ENCODE peak calls at places on chromosomes 2 and 18, in eight cellular contexts. P is neural progenitor cell, J is GM23248, D is HCT116, S is MM.1S, Y is GM23338, W is OCI-LY7, M is hepatocyte. A is an unnamed sample.
A peak's percentile ranks its signal among the peaks of the same experiment; 100 is the strongest.

GRCh38 chr18:43195421-43195820 is 79.9 kb upstream of the RIT2 start:
- DNase-seq in D (no peak), Y (no peak), J (no peak), W (no peak), P (no peak), S (no peak), M (no peak), A (no peak)

GRCh38 chr18:52242711-52243110 is 97.3 kb upstream of the DCC start:
- DNase-seq in S (no peak), J (peak; percentile 2), P (no peak), Y (no peak), W (no peak), D (no peak), M (no peak), A (no peak)

GRCh38 chr2:173831312-173832229 is 133.6 kb downstream of the SP3 start:
- DNase-seq in Y (no peak), P (peak; percentile 11), J (peak; percentile 54), W (no peak), S (no peak), M (peak; percentile 56), D (no peak), A (no peak)

GRCh38 chr2:151716721-151717120 is 17.6 kb downstream of the NEB start:
- DNase-seq in M (no peak), S (no peak), J (peak; percentile 14), P (no peak), W (no peak), Y (peak; percentile 11), D (no peak), A (no peak)

GRCh38 chr2:212974692-212975091 is 176.7 kb downstream of the IKZF2 start:
- DNase-seq in J (peak; percentile 87), S (no peak), Y (no peak), M (peak; percentile 45), P (no peak), W (no peak), D (no peak), A (peak; percentile 42)

GRCh38 chr2:138777996-138778395 is 2.2 kb downstream of the NXPH2 start:
- DNase-seq in D (no peak), S (no peak), Y (peak; percentile 96), P (peak; percentile 87), W (no peak), J (no peak), M (peak; percentile 37), A (peak; percentile 19)

GRCh38 chr2:109367679-109368078 is 238.7 kb downstream of the SH3RF3 start:
- DNase-seq in J (no peak), W (no peak), P (no peak), Y (no peak), M (no peak), S (no peak), D (no peak), A (no peak)

GRCh38 chr18:21242141-21243040 is at the start of gene GREB1L:
- DNase-seq in W (no peak), P (peak; percentile 93), M (peak; percentile 90), Y (peak; percentile 80), D (peak; percentile 27), J (peak; percentile 90), S (peak; percentile 60), A (peak; percentile 85)

GRCh38 chr2:20523798-20524197 is 76.9 kb downstream of the RHOB start:
- DNase-seq in W (no peak), M (no peak), D (no peak), S (no peak), P (no peak), J (no peak), Y (no peak), A (no peak)

GRCh38 chr2:88016948-88017779 is 817 bp upstream of the RNU2-63P start:
- DNase-seq in W (no peak), Y (peak; percentile 85), J (no peak), D (peak; percentile 59), P (peak; percentile 77), S (peak; percentile 66), M (peak; percentile 80), A (no peak)

DNA sequence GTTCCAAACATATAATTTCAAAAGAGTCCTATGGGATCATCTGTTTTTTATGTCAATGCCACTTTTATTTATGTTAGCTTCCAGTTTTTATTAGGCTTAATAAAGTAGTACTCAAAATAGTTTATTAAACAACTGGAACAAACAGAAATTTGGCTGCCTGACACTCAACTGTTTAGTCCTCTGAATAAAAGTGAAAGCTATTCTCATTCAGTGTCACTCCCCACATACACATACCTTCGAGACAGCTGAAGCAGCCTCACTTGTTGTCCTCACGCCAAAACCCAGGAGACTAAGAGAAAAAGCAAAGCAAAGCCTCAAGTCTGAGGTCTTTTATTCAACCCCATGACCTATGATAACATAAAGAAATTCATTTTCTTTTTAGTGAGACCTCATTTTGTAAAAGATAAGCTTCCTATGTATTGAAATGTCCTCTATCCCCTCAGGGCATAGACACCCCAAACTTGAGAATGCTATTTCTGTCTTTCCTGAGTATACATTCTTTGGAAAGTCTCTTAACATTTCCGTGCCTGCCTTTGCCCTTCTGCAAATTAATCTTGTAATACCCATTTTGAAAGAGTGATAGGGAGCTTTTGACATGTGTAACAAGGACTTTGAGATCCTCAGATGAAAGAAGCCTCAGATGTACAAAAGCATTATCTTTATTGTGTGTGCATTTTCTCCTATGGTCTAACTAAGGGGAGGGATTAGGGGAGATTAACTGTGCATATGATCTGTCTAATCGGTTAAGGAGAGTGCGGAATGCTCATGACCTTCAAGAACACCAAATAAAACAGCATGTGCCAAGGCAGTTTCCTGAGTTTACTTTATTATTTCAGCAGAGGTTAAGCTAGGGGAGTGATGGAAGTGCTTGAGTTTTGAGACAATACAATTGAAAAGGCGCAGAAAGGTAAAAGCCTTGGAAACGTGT is 1523.7 kb upstream of the PIK3C3 start:
- DNase-seq in S (no peak), P (no peak), Y (no peak), D (no peak), W (no peak), M (peak; percentile 16), J (no peak), A (no peak)
- TF ChIP-seq EZH2phosphoT487 in S (no peak), P (no peak), Y (no peak), D (no peak), W (no peak), M (peak; percentile 98), J (no peak), A (no peak)

GRCh38 chr2:96413067-96413722 is 77.6 kb downstream of the NCAPH start:
- DNase-seq in D (no peak), M (peak; percentile 37), P (no peak), W (no peak), J (no peak), S (no peak), Y (no peak), A (peak; percentile 65)
- H3K4me3 ChIP-seq in D (peak overlapping the region; percentile 47), M (no peak overlapping the region), P (no peak overlapping the region), W (no peak overlapping the region), J (no peak overlapping the region), S (peak overlapping the region; percentile 49), Y (no peak overlapping the region), A (peak overlapping the region; percentile 65)

DNA sequence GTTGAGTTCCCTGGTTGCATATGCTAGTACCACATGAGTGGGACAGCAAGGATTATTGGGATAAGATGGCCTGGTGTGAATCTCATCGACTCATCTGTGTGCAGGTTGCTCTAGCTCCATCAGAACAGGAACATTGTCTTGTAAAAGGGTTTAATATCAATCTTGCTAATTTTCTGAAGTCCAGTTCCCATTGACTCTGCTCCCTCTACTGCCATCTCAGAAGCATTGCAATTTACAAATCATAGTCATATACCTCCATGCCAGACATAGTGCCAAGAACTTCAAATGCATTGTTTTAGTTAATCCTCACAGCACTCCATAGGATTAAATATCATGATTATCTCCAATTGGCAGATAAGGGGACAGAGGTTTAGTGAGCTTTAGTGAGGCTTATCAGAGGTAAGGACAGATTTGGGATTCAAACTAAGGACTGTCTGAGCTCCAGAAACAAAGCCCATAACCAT is 4.8 kb upstream of the STAT4 start:
- DNase-seq in J (peak; percentile 75), D (peak; percentile 42), S (peak; percentile 63), M (peak; percentile 21), W (peak; percentile 24), Y (no peak), P (no peak), A (peak; percentile 58)
- TF ChIP-seq EZH2phosphoT487 in J (no peak), D (no peak), S (no peak), M (no peak), W (no peak), Y (no peak), P (no peak), A (no peak)

GRCh38 chr2:161136194-161136593 is 24.0 kb upstream of the TANK start:
- DNase-seq in M (no peak), Y (no peak), P (no peak), D (no peak), S (no peak), J (no peak), W (peak; percentile 21), A (no peak)

GRCh38 chr2:161134547-161135518 is 25.4 kb upstream of the TANK start:
- DNase-seq in Y (peak; percentile 38), W (no peak), S (no peak), J (no peak), M (no peak), P (peak; percentile 8), D (peak; percentile 56), A (peak; percentile 90)

GRCh38 chr2:161139098-161139987 is 20.9 kb upstream of the TANK start:
- DNase-seq in Y (no peak), W (no peak), D (no peak), S (no peak), P (no peak), J (peak; percentile 84), M (no peak), A (no peak)

GRCh38 chr2:161138429-161138828 is 21.8 kb upstream of the TANK start:
- DNase-seq in W (peak; percentile 35), Y (no peak), M (no peak), P (no peak), J (no peak), D (no peak), S (no peak), A (no peak)

DNA sequence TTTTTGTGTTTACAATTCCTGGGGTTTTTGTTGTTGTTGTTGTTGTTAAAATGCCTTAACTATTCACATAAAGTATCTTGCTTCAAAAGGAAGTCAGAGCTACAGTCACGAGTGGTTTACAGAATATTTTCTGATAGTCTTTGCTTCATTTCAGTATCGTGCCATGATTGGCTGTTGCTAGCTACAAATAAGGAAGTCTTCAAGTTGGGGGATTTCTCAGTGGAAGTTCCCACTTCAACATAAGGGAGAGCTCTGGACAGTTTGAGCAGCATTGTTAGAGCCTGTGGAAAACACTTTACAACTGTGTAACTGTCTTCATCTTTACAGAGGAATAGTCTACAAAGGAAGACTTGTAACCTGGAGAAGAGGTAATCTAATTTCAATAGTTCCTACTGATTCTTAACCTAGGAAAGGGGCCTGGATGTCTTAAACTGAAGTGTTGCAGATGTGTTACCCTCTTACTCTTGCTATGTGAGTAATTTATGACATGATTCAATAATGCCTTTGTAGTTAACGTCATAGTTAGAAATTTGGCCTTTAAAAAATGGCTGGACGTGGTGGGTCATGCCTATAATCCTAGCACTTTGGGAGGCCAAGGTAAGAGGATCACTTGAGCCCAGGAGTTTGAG is 23.4 kb upstream of the TANK start:
- DNase-seq in W (peak; percentile 77), D (peak; percentile 44), J (no peak), M (no peak), P (no peak), S (no peak), Y (no peak), A (no peak)
- H3K4me3 ChIP-seq in W (peak overlapping the region; percentile 67), D (peak overlapping the region; percentile 49), J (no peak overlapping the region), M (no peak overlapping the region), P (no peak overlapping the region), S (no peak overlapping the region), Y (no peak overlapping the region), A (no peak overlapping the region)

DNA sequence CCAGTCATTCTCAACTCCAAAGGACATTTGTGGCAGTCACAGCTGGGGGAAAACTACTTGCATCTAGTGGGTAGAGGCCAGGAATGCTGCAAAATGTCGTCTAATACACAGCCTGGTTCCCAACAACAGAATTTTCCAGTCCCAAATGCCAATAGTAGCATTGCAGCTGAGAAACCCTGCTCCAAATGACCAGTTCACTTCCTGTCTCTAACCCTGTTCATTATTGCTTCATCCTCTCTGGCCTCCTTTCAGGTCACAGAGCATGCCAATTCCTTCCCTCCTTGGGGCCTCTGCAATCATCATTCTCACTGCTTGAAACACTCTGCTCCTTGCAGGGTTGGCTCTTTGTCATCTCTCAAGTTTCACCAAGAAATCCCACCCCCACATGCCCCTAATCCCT is 139.1 kb downstream of the IRS1 start:
- DNase-seq in M (peak; percentile 39), Y (no peak), J (peak; percentile 91), D (no peak), W (no peak), P (no peak), S (no peak), A (peak; percentile 56)
- TF ChIP-seq EZH2phosphoT487 in M (no peak), Y (no peak), J (peak; percentile 27), D (no peak), W (no peak), P (no peak), S (no peak), A (no peak)

A was measured in PC-3.